ENCODE peak calls at places on chromosomes 3 and 15, in nine cellular contexts. One of them, this sample, is unnamed.

GRCh38 chr3:63693351-63693750 is 40.9 kb downstream of the SNTN start:
- DNase-seq in uterus: no peak
- DNase-seq in foreskin fibroblast: no peak
- DNase-seq in left ventricle myocardium inferior: no peak
- DNase-seq in HCT116: no peak
- DNase-seq in astrocyte: no peak
- DNase-seq in psoas muscle: no peak
- DNase-seq in cardiac fibroblast: no peak
- DNase-seq in GM10248: no peak
- DNase-seq in this sample: no peak

GRCh38 chr3:157204431-157204830 is 44.5 kb upstream of the CCNL1 start:
- DNase-seq in uterus: no peak
- DNase-seq in foreskin fibroblast: peak
- DNase-seq in left ventricle myocardium inferior: no peak
- DNase-seq in HCT116: no peak
- DNase-seq in astrocyte: peak
- DNase-seq in psoas muscle: no peak
- DNase-seq in cardiac fibroblast: peak
- DNase-seq in GM10248: no peak
- DNase-seq in this sample: no peak

GRCh38 chr3:171788546-171789351 is 21.5 kb downstream of the PLD1 start:
- DNase-seq in uterus: no peak
- DNase-seq in foreskin fibroblast: peak
- DNase-seq in left ventricle myocardium inferior: no peak
- DNase-seq in HCT116: no peak
- DNase-seq in astrocyte: peak
- DNase-seq in psoas muscle: no peak
- DNase-seq in cardiac fibroblast: peak
- DNase-seq in GM10248: no peak
- DNase-seq in this sample: no peak

GRCh38 chr3:79490165-79491028 is 277.4 kb downstream of the ROBO1 start:
- DNase-seq in uterus: no peak
- DNase-seq in foreskin fibroblast: peak
- DNase-seq in left ventricle myocardium inferior: peak
- DNase-seq in HCT116: no peak
- DNase-seq in astrocyte: peak
- DNase-seq in psoas muscle: peak
- DNase-seq in cardiac fibroblast: peak
- DNase-seq in GM10248: no peak
- DNase-seq in this sample: no peak

GRCh38 chr15:63408514-63408913 is 26.9 kb upstream of the CA12 start:
- DNase-seq in uterus: no peak
- DNase-seq in foreskin fibroblast: no peak
- DNase-seq in left ventricle myocardium inferior: no peak
- DNase-seq in HCT116: no peak
- DNase-seq in astrocyte: no peak
- DNase-seq in psoas muscle: no peak
- DNase-seq in cardiac fibroblast: peak
- DNase-seq in GM10248: no peak
- DNase-seq in this sample: no peak

GRCh38 chr3:150255416-150255815 is 152.7 kb upstream of the TSC22D2 start:
- DNase-seq in uterus: no peak
- DNase-seq in foreskin fibroblast: no peak
- DNase-seq in left ventricle myocardium inferior: peak
- DNase-seq in HCT116: no peak
- DNase-seq in astrocyte: no peak
- DNase-seq in psoas muscle: peak
- DNase-seq in cardiac fibroblast: peak
- DNase-seq in GM10248: no peak
- DNase-seq in this sample: no peak

GRCh38 chr15:84778194-84778593 is 29.8 kb downstream of the ZNF592 start:
- DNase-seq in uterus: no peak
- DNase-seq in foreskin fibroblast: no peak
- DNase-seq in left ventricle myocardium inferior: no peak
- DNase-seq in HCT116: no peak
- DNase-seq in astrocyte: no peak
- DNase-seq in psoas muscle: no peak
- DNase-seq in cardiac fibroblast: no peak
- DNase-seq in GM10248: no peak
- DNase-seq in this sample: no peak

GRCh38 chr3:38644662-38645053 is 4.8 kb downstream of the SCN5A start:
- DNase-seq in uterus: no peak
- DNase-seq in foreskin fibroblast: no peak
- DNase-seq in left ventricle myocardium inferior: peak
- DNase-seq in HCT116: no peak
- DNase-seq in astrocyte: no peak
- DNase-seq in psoas muscle: no peak
- DNase-seq in cardiac fibroblast: no peak
- DNase-seq in GM10248: no peak
- DNase-seq in this sample: no peak

GRCh38 chr15:77396692-77397091 is 23.2 kb downstream of the PEAK1 start:
- DNase-seq in uterus: no peak
- DNase-seq in foreskin fibroblast: no peak
- DNase-seq in left ventricle myocardium inferior: no peak
- DNase-seq in HCT116: no peak
- DNase-seq in astrocyte: no peak
- DNase-seq in psoas muscle: no peak
- DNase-seq in cardiac fibroblast: no peak
- DNase-seq in GM10248: no peak
- DNase-seq in this sample: no peak

GRCh38 chr15:77393471-77393840 is 26.4 kb downstream of the PEAK1 start:
- DNase-seq in uterus: no peak
- DNase-seq in foreskin fibroblast: peak
- DNase-seq in left ventricle myocardium inferior: no peak
- DNase-seq in HCT116: no peak
- DNase-seq in astrocyte: peak
- DNase-seq in psoas muscle: no peak
- DNase-seq in cardiac fibroblast: peak
- DNase-seq in GM10248: no peak
- DNase-seq in this sample: no peak

GRCh38 chr15:77392762-77393470 is 27.0 kb downstream of the PEAK1 start:
- DNase-seq in uterus: no peak
- DNase-seq in foreskin fibroblast: no peak
- DNase-seq in left ventricle myocardium inferior: no peak
- DNase-seq in HCT116: no peak
- DNase-seq in astrocyte: no peak
- DNase-seq in psoas muscle: no peak
- DNase-seq in cardiac fibroblast: no peak
- DNase-seq in GM10248: no peak
- DNase-seq in this sample: no peak

GRCh38 chr15:77391372-77391951 is 28.4 kb downstream of the PEAK1 start:
- DNase-seq in uterus: no peak
- DNase-seq in foreskin fibroblast: no peak
- DNase-seq in left ventricle myocardium inferior: no peak
- DNase-seq in HCT116: no peak
- DNase-seq in astrocyte: no peak
- DNase-seq in psoas muscle: no peak
- DNase-seq in cardiac fibroblast: no peak
- DNase-seq in GM10248: no peak
- DNase-seq in this sample: no peak

DNA sequence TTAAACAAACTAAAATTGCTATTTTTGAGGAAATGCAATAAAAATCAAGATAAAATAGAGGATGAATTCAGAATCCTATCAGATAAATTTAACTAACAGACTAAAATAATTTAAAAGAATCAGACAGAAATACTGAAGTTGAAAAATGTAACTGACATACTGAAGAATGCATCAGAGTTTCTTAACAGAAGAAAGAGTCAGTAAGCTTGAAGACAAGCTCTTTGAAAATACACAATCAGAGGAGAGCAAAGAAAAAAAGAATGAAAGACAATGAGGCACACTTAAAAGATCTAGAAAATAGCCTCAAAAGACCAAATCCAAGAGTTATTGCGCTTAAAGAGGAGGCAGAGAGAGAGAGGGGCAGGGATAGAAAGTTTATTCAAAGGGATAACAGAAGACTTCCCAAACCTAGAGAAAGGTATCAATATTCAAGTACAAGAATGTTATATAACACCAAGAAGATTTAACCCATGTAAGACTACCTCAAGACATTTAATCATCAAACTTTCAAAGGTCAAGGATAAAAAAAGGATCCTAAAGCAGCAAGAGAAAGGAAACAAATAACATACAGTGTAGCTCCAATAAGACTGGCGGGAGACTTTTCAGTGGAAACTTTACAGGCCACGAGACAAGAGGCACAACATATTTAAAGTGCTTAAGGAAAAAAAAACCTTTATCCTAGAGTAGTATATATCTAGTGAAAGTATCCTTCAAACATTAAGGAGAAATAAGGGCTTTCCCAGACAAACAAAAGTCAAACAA is 24.7 kb downstream of the PEAK1 start:
- DNase-seq in uterus: no peak
- DNase-seq in foreskin fibroblast: no peak
- DNase-seq in left ventricle myocardium inferior: no peak
- DNase-seq in HCT116: no peak
- DNase-seq in astrocyte: no peak
- DNase-seq in psoas muscle: no peak
- DNase-seq in cardiac fibroblast: no peak
- DNase-seq in GM10248: no peak
- DNase-seq in this sample: no peak
- TF ChIP-seq CTCF in uterus: no peak
- TF ChIP-seq CTCF in foreskin fibroblast: no peak
- TF ChIP-seq CTCF in left ventricle myocardium inferior: no peak
- TF ChIP-seq CTCF in HCT116: no peak
- TF ChIP-seq CTCF in astrocyte: no peak
- TF ChIP-seq CTCF in psoas muscle: no peak
- TF ChIP-seq CTCF in cardiac fibroblast: no peak
- TF ChIP-seq CTCF in GM10248: no peak
- TF ChIP-seq CTCF in this sample: no peak

GRCh38 chr3:46076606-46077005 is 49.3 kb upstream of the XCR1 start:
- DNase-seq in uterus: no peak
- DNase-seq in foreskin fibroblast: no peak
- DNase-seq in left ventricle myocardium inferior: no peak
- DNase-seq in HCT116: no peak
- DNase-seq in astrocyte: no peak
- DNase-seq in psoas muscle: no peak
- DNase-seq in cardiac fibroblast: peak
- DNase-seq in GM10248: no peak
- DNase-seq in this sample: no peak
- TF ChIP-seq CTCF in uterus: no peak
- TF ChIP-seq CTCF in foreskin fibroblast: peak
- TF ChIP-seq CTCF in left ventricle myocardium inferior: peak
- TF ChIP-seq CTCF in HCT116: no peak
- TF ChIP-seq CTCF in astrocyte: no peak
- TF ChIP-seq CTCF in psoas muscle: peak
- TF ChIP-seq CTCF in cardiac fibroblast: peak
- TF ChIP-seq CTCF in GM10248: peak
- TF ChIP-seq CTCF in this sample: no peak

GRCh38 chr3:23542079-23542478 is 263.7 kb upstream of the UBE2E1 start:
- DNase-seq in uterus: no peak
- DNase-seq in foreskin fibroblast: no peak
- DNase-seq in left ventricle myocardium inferior: no peak
- DNase-seq in HCT116: no peak
- DNase-seq in astrocyte: no peak
- DNase-seq in psoas muscle: no peak
- DNase-seq in cardiac fibroblast: no peak
- DNase-seq in GM10248: no peak
- DNase-seq in this sample: no peak

GRCh38 chr3:23546186-23546585 is 259.6 kb upstream of the UBE2E1 start:
- DNase-seq in uterus: no peak
- DNase-seq in foreskin fibroblast: no peak
- DNase-seq in left ventricle myocardium inferior: no peak
- DNase-seq in HCT116: no peak
- DNase-seq in astrocyte: no peak
- DNase-seq in psoas muscle: no peak
- DNase-seq in cardiac fibroblast: no peak
- DNase-seq in GM10248: no peak
- DNase-seq in this sample: no peak

GRCh38 chr3:23537006-23537620 is 268.6 kb upstream of the UBE2E1 start:
- DNase-seq in uterus: no peak
- DNase-seq in foreskin fibroblast: no peak
- DNase-seq in left ventricle myocardium inferior: no peak
- DNase-seq in HCT116: no peak
- DNase-seq in astrocyte: no peak
- DNase-seq in psoas muscle: no peak
- DNase-seq in cardiac fibroblast: no peak
- DNase-seq in GM10248: no peak
- DNase-seq in this sample: peak

GRCh38 chr3:23539185-23539584 is 266.6 kb upstream of the UBE2E1 start:
- DNase-seq in uterus: no peak
- DNase-seq in foreskin fibroblast: no peak
- DNase-seq in left ventricle myocardium inferior: no peak
- DNase-seq in HCT116: no peak
- DNase-seq in astrocyte: no peak
- DNase-seq in psoas muscle: no peak
- DNase-seq in cardiac fibroblast: no peak
- DNase-seq in GM10248: no peak
- DNase-seq in this sample: no peak

DNA sequence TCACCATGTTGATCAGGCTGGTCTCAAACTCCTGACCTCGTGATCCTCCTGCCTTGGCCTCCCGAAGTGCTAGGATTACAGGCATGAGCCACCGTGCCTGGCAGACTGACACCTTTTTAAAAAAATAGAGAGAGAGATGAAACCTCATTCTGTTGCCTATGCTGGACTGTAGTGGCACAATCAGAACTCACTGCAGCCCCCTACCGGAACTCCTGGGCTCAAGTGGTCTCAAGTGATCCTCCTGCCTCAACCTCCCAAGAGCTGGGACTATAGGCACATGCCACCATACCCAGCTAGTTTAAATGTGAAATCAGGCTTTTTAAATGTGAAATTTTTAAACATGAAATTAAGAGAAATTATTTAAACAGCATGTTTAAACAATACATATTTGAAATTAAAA is 265.2 kb upstream of the UBE2E1 start:
- DNase-seq in uterus: no peak
- DNase-seq in foreskin fibroblast: no peak
- DNase-seq in left ventricle myocardium inferior: no peak
- DNase-seq in HCT116: no peak
- DNase-seq in astrocyte: no peak
- DNase-seq in psoas muscle: no peak
- DNase-seq in cardiac fibroblast: no peak
- DNase-seq in GM10248: no peak
- DNase-seq in this sample: no peak
- TF ChIP-seq CTCF in uterus: no peak
- TF ChIP-seq CTCF in foreskin fibroblast: no peak
- TF ChIP-seq CTCF in left ventricle myocardium inferior: no peak
- TF ChIP-seq CTCF in HCT116: no peak
- TF ChIP-seq CTCF in astrocyte: no peak
- TF ChIP-seq CTCF in psoas muscle: no peak
- TF ChIP-seq CTCF in cardiac fibroblast: no peak
- TF ChIP-seq CTCF in GM10248: no peak
- TF ChIP-seq CTCF in this sample: no peak

DNA sequence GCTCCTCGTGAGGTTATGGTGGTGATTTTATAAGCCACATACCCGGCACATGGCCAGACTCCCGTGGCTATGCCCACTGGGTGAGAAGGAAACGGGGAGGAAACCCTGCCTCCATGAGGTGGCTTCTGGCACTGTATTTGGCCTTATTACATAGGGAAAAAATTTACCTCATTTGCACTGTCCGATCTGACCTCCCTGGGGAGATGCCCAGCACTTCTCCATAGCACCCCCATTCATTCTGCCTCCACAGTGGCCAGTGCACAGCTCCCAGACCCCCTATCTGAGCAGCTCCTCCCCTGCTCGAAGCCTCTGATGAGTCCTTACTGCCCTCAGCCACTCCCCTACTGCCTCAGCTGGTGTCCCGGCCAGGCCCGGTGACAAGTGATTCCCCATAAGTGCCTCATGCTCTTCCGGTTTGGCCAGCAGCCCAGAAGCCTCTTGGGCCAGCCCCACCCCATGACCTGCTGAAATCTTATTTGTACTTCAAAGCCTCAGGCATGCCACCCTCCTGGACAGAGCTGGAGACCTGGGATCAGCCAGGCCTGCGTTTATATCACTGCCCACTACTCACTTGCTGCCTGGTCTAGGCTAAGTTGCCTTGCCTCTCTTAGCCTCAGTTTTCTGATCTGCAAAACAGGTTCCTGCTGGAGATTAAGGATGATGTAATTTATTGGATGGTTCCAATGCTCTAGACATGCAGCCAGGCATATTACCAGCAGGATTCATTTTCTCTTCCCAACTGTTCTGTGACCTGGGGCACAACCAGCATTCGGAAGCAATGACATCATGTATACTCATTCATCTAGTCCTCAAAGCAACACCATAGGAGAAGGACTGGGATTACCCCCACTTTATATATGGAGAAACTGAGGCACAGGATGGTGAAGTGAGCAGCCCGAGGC is 30.6 kb upstream of the SLC6A6 start:
- DNase-seq in uterus: peak
- DNase-seq in foreskin fibroblast: peak
- DNase-seq in left ventricle myocardium inferior: peak
- DNase-seq in HCT116: peak
- DNase-seq in astrocyte: peak
- DNase-seq in psoas muscle: peak
- DNase-seq in cardiac fibroblast: peak
- DNase-seq in GM10248: peak
- DNase-seq in this sample: no peak
- TF ChIP-seq CTCF in uterus: no peak
- TF ChIP-seq CTCF in foreskin fibroblast: no peak
- TF ChIP-seq CTCF in left ventricle myocardium inferior: peak
- TF ChIP-seq CTCF in HCT116: peak
- TF ChIP-seq CTCF in astrocyte: no peak
- TF ChIP-seq CTCF in psoas muscle: no peak
- TF ChIP-seq CTCF in cardiac fibroblast: no peak
- TF ChIP-seq CTCF in GM10248: no peak
- TF ChIP-seq CTCF in this sample: no peak